ENCODE peak calls at places on chromosomes 1 and 21, in four cellular contexts. E is K562; A is left lung; M is CD8-positive, alpha-beta T cell. R is an unnamed sample.
A peak's percentile ranks its signal among the peaks of the same experiment; 100 is the strongest.

GRCh38 chr1:42963378-42964005 is 4.8 kb upstream of the SLC2A1 start:
- DNase-seq in E (peak; percentile 93), A (no peak), M (no peak), R (no peak)

GRCh38 chr1:10726355-10726754 is 70.1 kb downstream of the CASZ1 start:
- DNase-seq in E (no peak), A (no peak), M (no peak), R (no peak)

GRCh38 chr1:118291686-118292085 is 106.7 kb upstream of the SPAG17 start:
- DNase-seq in E (no peak), A (no peak), M (no peak), R (no peak)

GRCh38 chr1:10796029-10796944 is at the start of gene CASZ1:
- DNase-seq in E (peak; percentile 84), A (peak; percentile 89), M (no peak), R (peak; percentile 91)

GRCh38 chr1:40075251-40075650 is 21.8 kb downstream of the PPT1 start:
- DNase-seq in E (no peak), A (no peak), M (no peak), R (no peak)

GRCh38 chr1:43936470-43937151 is 3.0 kb downstream of the ARTN start:
- DNase-seq in E (no peak), A (peak; percentile 83), M (no peak), R (peak; percentile 68)

GRCh38 chr1:231420959-231421615 is 1.0 kb downstream of the EGLN1 start:
- DNase-seq in E (peak; percentile 72), A (peak; percentile 90), M (peak; percentile 64), R (peak; percentile 43)

GRCh38 chr1:180536796-180537372 is 21.9 kb upstream of the OVAAL start:
- DNase-seq in E (no peak), A (no peak), M (no peak), R (no peak)

GRCh38 chr1:154749078-154749760 is 120.9 kb downstream of the KCNN3 start:
- DNase-seq in E (peak; percentile 25), A (no peak), M (no peak), R (peak; percentile 62)

GRCh38 chr1:15483971-15484370 is 8.1 kb downstream of the CELA2B start:
- DNase-seq in E (no peak), A (no peak), M (no peak), R (no peak)

GRCh38 chr1:102099916-102100315 is 103.2 kb upstream of the OLFM3 start:
- DNase-seq in E (no peak), A (no peak), M (no peak), R (no peak)

GRCh38 chr1:172906778-172907592 is 143.8 kb downstream of the TNFSF18 start:
- DNase-seq in E (peak; percentile 44), A (no peak), M (no peak), R (no peak)

GRCh38 chr1:181396171-181396670 is 87.1 kb upstream of the CACNA1E start:
- DNase-seq in E (no peak), A (no peak), M (peak; percentile 80), R (no peak)

GRCh38 chr1:213519098-213519497 is 468.1 kb downstream of the RPS6KC1 start:
- DNase-seq in E (no peak), A (no peak), M (no peak), R (no peak)

GRCh38 chr1:897176-897575 is 26.5 kb upstream of the SAMD11 start:
- DNase-seq in E (no peak), A (no peak), M (no peak), R (no peak)

GRCh38 chr1:188642585-188643168 is 1813.9 kb downstream of the PLA2G4A start:
- DNase-seq in E (no peak), A (no peak), M (no peak), R (no peak)

GRCh38 chr1:25623007-25623406 is 6.4 kb downstream of the MAN1C1 start:
- DNase-seq in E (no peak), A (no peak), M (no peak), R (no peak)

GRCh38 chr1:62295921-62296451 is 23.2 kb downstream of the KANK4 start:
- DNase-seq in E (no peak), A (no peak), M (no peak), R (no peak)

GRCh38 chr1:161209790-161210409 is 5.2 kb upstream of the FCER1G start:
- DNase-seq in E (peak; percentile 89), A (peak; percentile 87), M (peak; percentile 81), R (peak; percentile 95)

GRCh38 chr1:183290628-183291027 is 104.6 kb downstream of the LAMC2 start:
- DNase-seq in E (no peak), A (no peak), M (no peak), R (no peak)

GRCh38 chr1:67760030-67760821 is 73.0 kb downstream of the GNG12 start:
- DNase-seq in E (peak; percentile 75), A (no peak), M (peak; percentile 72), R (peak; percentile 52)

GRCh38 chr1:77036560-77036959 is 169.3 kb downstream of the ST6GALNAC5 start:
- DNase-seq in E (peak; percentile 11), A (no peak), M (no peak), R (no peak)

GRCh38 chr1:20552728-20553571 is 577 bp downstream of the FAM43B start:
- DNase-seq in E (no peak), A (no peak), M (no peak), R (peak; percentile 37)

GRCh38 chr1:27491748-27492700 is 2.1 kb upstream of the WASF2 start:
- DNase-seq in E (no peak), A (no peak), M (no peak), R (no peak)

DNA sequence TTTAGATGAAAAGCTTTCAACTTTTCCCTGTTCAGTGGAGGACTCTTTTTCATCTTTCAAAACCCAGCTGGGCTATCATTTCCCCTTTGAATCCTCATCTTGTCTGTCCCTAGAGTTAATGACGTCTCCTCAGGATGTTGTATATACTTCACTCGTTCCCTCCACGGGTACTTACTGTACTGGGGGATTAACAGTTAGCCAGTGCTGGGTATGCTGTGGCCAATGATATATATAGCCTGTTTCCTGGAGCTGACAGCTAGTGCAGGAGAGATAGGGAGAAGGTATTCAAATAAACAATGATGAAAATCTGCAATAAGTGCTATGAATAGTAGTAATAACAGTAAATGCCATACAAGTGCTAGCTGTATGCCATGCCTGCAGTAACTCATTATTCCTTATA is 9.9 kb downstream of the ACOT11 start:
- DNase-seq in E (no peak), A (no peak), M (no peak), R (no peak)
- H3K27ac ChIP-seq in E (no peak overlapping the region), A (no peak overlapping the region), M (no peak overlapping the region), R (peak overlapping the region; percentile 48)

DNA sequence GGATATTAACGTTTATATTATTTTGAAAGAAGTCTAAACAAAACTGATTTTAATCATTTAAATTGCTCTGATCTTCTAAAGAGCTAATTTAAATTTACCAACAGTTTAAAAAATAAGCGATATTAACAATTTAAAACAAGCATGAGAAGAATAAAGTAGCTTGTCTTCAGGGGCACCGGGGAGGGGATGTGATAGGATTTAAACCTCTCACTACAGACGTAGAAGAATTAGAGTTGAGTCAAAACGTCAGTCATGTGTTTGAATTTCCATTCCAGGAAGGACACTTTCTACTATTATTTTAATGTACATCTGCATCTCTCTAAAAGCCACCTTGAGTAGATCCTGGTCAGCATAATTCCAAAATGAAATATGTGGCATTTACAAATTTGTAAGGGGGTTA is 58.2 kb upstream of the TPTE start:
- DNase-seq in E (peak; percentile 22), A (no peak), M (no peak), R (no peak)
- H3K9me3 ChIP-seq in E (no peaks in the 10 kb centered on the region), A (peaks cover 36% of the 10 kb centered on the region), M (no peaks in the 10 kb centered on the region), R (no peaks in the 10 kb centered on the region)

GRCh38 chr1:12591267-12591938 is 26.6 kb downstream of the DHRS3 start:
- DNase-seq in E (no peak), A (no peak), M (no peak), R (no peak)
- TF ChIP-seq CTCF in E (no peak), A (no peak), M (no peak), R (no peak)

DNA sequence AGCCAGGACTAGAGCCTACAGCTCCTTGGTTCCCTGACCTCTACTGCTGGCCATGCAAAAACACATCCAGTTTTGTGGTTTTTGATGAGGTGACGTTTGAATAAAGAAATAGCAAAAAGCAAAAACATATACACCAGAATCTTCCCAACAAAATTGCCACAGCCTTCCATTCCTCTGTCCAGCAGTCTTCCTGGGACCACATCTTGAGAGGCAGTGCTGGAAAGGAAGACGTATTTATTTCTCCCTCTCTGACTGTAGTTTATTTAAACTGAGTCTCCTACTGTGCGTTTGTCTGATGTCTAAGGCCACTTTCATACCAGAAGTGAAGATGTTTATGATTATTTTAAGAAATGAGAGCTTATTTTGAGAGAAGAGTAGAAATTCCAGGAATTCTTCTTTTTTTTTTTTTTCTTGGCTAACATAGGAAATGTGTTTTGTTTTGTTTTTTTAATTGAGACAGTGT is 118.4 kb downstream of the ITSN1 start:
- DNase-seq in E (no peak), A (no peak), M (no peak), R (no peak)
- H3K27ac ChIP-seq in E (peak overlapping the region; percentile 12), A (peak overlapping the region; percentile 69), M (no peak overlapping the region), R (peak overlapping the region; percentile 73)

GRCh38 chr1:5754817-5755551 is 237.2 kb downstream of the NPHP4 start:
- DNase-seq in E (no peak), A (peak; percentile 42), M (no peak), R (no peak)
- H3K9me3 ChIP-seq in E (no peaks in the 10 kb centered on the region), A (no peaks in the 10 kb centered on the region), M (no peaks in the 10 kb centered on the region), R (no peaks in the 10 kb centered on the region)

DNA sequence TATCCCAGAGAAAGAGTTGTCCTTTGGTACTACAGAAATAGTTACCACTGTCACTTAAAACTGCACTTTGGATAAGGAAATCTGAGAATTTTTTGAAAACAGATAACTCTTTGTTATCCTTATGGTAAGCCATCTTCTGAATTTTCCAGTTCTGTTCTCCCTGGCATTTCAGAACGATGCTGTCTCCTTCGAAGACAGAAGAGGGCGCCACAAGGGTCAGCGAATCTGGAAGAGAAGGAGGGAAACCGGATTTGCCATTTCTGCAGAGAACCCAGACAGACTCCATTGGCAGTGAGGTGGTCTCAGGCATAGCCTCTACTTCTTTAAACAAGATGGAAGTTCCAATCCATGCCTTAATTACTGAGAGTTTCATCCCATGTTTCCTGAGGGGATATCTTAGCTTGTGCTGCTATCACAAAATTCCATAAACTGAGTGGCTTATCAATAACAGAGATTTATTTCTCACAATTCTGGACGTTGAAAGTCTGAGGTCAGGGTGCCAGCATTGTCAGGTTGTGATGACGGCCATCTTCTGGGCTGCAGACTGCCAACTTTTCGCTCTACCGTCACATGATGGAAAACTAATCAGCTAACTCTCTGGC is 6.4 kb downstream of the FCRL2 start:
- DNase-seq in E (peak; percentile 14), A (no peak), M (no peak), R (peak; percentile 44)
- TF ChIP-seq CTCF in E (peak; percentile 50), A (no peak), M (no peak), R (peak; percentile 76)

DNA sequence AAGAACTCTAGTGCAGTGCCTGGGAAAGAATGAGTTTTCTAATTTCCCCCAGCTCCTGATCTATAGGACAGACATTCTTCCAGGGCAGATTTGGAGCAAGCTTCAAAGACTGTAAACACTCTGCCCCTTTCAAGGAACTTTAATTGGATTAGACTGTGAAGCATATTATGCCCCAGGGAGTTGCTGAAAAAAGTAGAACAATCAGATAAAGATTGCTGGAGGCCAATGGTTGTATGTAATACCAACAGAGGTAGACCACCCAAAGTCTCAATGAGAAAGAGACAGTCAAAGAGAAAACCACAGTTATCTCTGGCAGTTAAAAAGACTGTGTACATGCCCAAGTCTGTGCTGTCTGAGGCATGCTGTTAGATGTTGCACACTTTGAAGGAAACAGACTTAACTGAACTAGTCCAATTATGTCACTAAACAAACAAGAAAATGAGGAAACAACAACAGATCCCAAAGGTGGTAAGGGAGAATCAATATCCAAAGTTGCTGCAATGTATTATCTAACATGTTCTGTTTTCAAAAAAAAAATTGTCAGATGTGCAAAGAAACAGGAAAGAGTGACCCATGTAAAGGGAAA is 24.4 kb downstream of the C4BPA start:
- DNase-seq in E (no peak), A (no peak), M (no peak), R (no peak)
- H3K27ac ChIP-seq in E (no peak overlapping the region), A (no peak overlapping the region), M (no peak overlapping the region), R (no peak overlapping the region)

R was measured in WERI-Rb-1.